ENCODE peak calls at places on chromosomes 1 and 21, in five cellular contexts. V, U, Y, G and I are unnamed samples.

GRCh38 chr1:18461656-18462055 is 19.1 kb upstream of the KLHDC7A start:
- DNase-seq in U (no peak), V (no peak), G (no peak), Y (no peak), I (no peak)

GRCh38 chr1:180168786-180169640 is 14.3 kb downstream of the QSOX1 start:
- DNase-seq in Y (no peak), U (no peak), V (no peak), G (no peak), I (no peak)

GRCh38 chr21:25385912-25386474 is 221.3 kb downstream of the MRPL39 start:
- DNase-seq in V (no peak), U (peak; percentile 47), Y (no peak), G (no peak), I (no peak)

GRCh38 chr1:202259705-202260104 is 66.1 kb downstream of the LGR6 start:
- DNase-seq in V (peak; percentile 1), Y (no peak), U (no peak), G (no peak), I (no peak)

GRCh38 chr1:91511386-91511785 is 10.7 kb downstream of the CDC7 start:
- DNase-seq in V (no peak), G (no peak), Y (no peak), U (no peak), I (no peak)

GRCh38 chr1:21175324-21175669 is 1.4 kb downstream of the EIF4G3 start:
- DNase-seq in G (peak; percentile 4), U (no peak), Y (no peak), V (peak; percentile 32), I (peak; percentile 86)

GRCh38 chr1:62232885-62233284 is 38.2 kb downstream of the L1TD1 start:
- DNase-seq in U (no peak), G (no peak), Y (no peak), V (no peak), I (no peak)

GRCh38 chr1:212461916-212462660 is 29.4 kb downstream of the NENF start:
- DNase-seq in V (no peak), Y (no peak), G (no peak), U (no peak), I (no peak)

GRCh38 chr21:45355573-45355972 is 49.4 kb upstream of the COL18A1 start:
- DNase-seq in U (no peak), Y (no peak), V (no peak), G (no peak), I (no peak)

GRCh38 chr1:110113551-110113950 is 1.3 kb downstream of the UBL4B start:
- DNase-seq in G (no peak), U (no peak), Y (no peak), V (no peak), I (no peak)

GRCh38 chr1:102941364-102941947 is 166.9 kb downstream of the COL11A1 start:
- DNase-seq in Y (no peak), V (no peak), G (no peak), U (no peak), I (no peak)

GRCh38 chr1:162854245-162854860 is 6.6 kb downstream of the CCDC190 start:
- DNase-seq in G (peak; percentile 28), Y (peak; percentile 41), U (no peak), V (peak; percentile 57), I (peak; percentile 49)

GRCh38 chr21:35962917-35963316 is 97.4 kb downstream of the SETD4 start:
- DNase-seq in G (no peak), V (no peak), Y (no peak), U (no peak), I (no peak)

GRCh38 chr1:89382479-89382878 is 18.6 kb downstream of the GBP6 start:
- DNase-seq in V (no peak), U (no peak), G (no peak), Y (no peak), I (no peak)

GRCh38 chr1:5949074-5949760 is 43.0 kb downstream of the NPHP4 start:
- DNase-seq in G (no peak), U (no peak), V (peak; percentile 4), Y (no peak), I (no peak)

GRCh38 chr21:16954787-16955186 is 558.1 kb upstream of the CXADR start:
- DNase-seq in U (no peak), V (no peak), G (no peak), Y (no peak), I (no peak)

GRCh38 chr21:45535341-45536081 is 6.7 kb downstream of the SLC19A1 start:
- DNase-seq in V (peak; percentile 14), Y (no peak), G (no peak), U (no peak), I (peak; percentile 86)

GRCh38 chr1:109186704-109187071 is 27.0 kb upstream of the SARS1 start:
- DNase-seq in U (no peak), V (peak; percentile 38), Y (no peak), G (no peak), I (no peak)

GRCh38 chr1:225603538-225604354 is 49.2 kb downstream of the ENAH start:
- DNase-seq in G (no peak), Y (no peak), V (no peak), U (no peak), I (no peak)

GRCh38 chr1:228646717-228647522 is 88.4 kb upstream of the RHOU start:
- DNase-seq in Y (no peak), U (peak; percentile 65), V (peak; percentile 65), G (no peak), I (no peak)

GRCh38 chr1:239268007-239268406 is 118.4 kb upstream of the CHRM3 start:
- DNase-seq in Y (no peak), G (no peak), U (no peak), V (no peak), I (no peak)

GRCh38 chr1:151584278-151584677 is 27.6 kb upstream of the SNX27 start:
- DNase-seq in Y (no peak), G (no peak), U (no peak), V (no peak), I (no peak)

GRCh38 chr1:205082431-205082830 is 1.8 kb downstream of the TMEM81 start:
- DNase-seq in G (no peak), V (no peak), U (no peak), Y (no peak), I (no peak)

GRCh38 chr1:67476906-67477305 is 46.7 kb upstream of the SERBP1 start:
- DNase-seq in U (no peak), G (no peak), V (no peak), Y (no peak), I (no peak)

GRCh38 chr1:77796695-77797405 is 17.4 kb downstream of the MIGA1 start:
- DNase-seq in Y (no peak), G (no peak), U (no peak), V (no peak), I (no peak)

GRCh38 chr21:18832950-18833349 is 429.4 kb upstream of the TMPRSS15 start:
- DNase-seq in V (no peak), U (no peak), G (no peak), Y (no peak), I (no peak)

GRCh38 chr1:34101151-34101550 is 63.9 kb downstream of the CSMD2 start:
- DNase-seq in V (no peak), U (no peak), G (no peak), Y (no peak), I (no peak)

GRCh38 chr1:52631759-52632331 is 1.1 kb upstream of the SHISAL2A start:
- DNase-seq in V (no peak), U (no peak), Y (no peak), G (no peak), I (peak; percentile 56)

GRCh38 chr1:26287033-26287711 is 7.3 kb downstream of the SH3BGRL3 start:
- DNase-seq in G (peak; percentile 64), Y (no peak), U (peak; percentile 71), V (no peak), I (peak; percentile 83)

GRCh38 chr1:177471244-177471643 is 300.5 kb downstream of the BRINP2 start:
- DNase-seq in U (no peak), G (no peak), Y (no peak), V (no peak), I (no peak)

GRCh38 chr1:160399544-160400283 is 650 bp upstream of the VANGL2 start:
- DNase-seq in G (no peak), V (no peak), Y (no peak), U (no peak), I (no peak)